ENCODE peak calls at places on chromosomes 11 and 22, in six cellular contexts. R is A549, T is K562, O is H1, M is GM12878, A is HepG2. Q is an unnamed sample.
A peak's percentile ranks its signal among the peaks of the same experiment; 100 is the strongest.

GRCh38 chr11:72287293-72287692 is 43.3 kb upstream of the PHOX2A start:
- DNase-seq in R (no peak), T (no peak), O (peak; percentile 14), M (no peak), A (no peak), Q (no peak)

GRCh38 chr11:117663826-117664225 is 133.2 kb downstream of the DSCAML1 start:
- DNase-seq in R (no peak), T (no peak), O (no peak), M (no peak), A (no peak), Q (no peak)

GRCh38 chr11:34317038-34317360 is 40.8 kb downstream of the ABTB2 start:
- DNase-seq in R (no peak), T (no peak), O (no peak), M (no peak), A (peak; percentile 50), Q (no peak)

GRCh38 chr11:96314326-96315050 is 28.5 kb downstream of the MAML2 start:
- DNase-seq in R (no peak), T (no peak), O (no peak), M (no peak), A (no peak), Q (peak; percentile 72)

GRCh38 chr11:62149986-62150886 is 26.4 kb downstream of the INCENP start:
- DNase-seq in R (no peak), T (no peak), O (no peak), M (no peak), A (no peak), Q (no peak)

GRCh38 chr11:26583550-26583949 is 11.5 kb upstream of the MUC15 start:
- DNase-seq in R (no peak), T (no peak), O (no peak), M (no peak), A (no peak), Q (no peak)

GRCh38 chr11:76030286-76030685 is 176.0 kb downstream of the WNT11 start:
- DNase-seq in R (peak; percentile 28), T (no peak), O (no peak), M (no peak), A (peak; percentile 54), Q (peak; percentile 70)

GRCh38 chr22:23075525-23076216 is 5.4 kb downstream of the GNAZ start:
- DNase-seq in R (no peak), T (no peak), O (no peak), M (no peak), A (peak; percentile 99), Q (no peak)

GRCh38 chr11:32630844-32631243 is 47.2 kb downstream of the EIF3M start:
- DNase-seq in R (no peak), T (no peak), O (no peak), M (no peak), A (no peak), Q (no peak)

GRCh38 chr11:109849946-109850345 is 243.2 kb upstream of the ZC3H12C start:
- DNase-seq in R (no peak), T (no peak), O (no peak), M (no peak), A (no peak), Q (no peak)

GRCh38 chr22:41687901-41688364 is 734 bp downstream of the SNU13 start:
- DNase-seq in R (no peak), T (peak; percentile 44), O (no peak), M (no peak), A (no peak), Q (peak; percentile 22)

GRCh38 chr11:72216638-72217037 is at the start of gene FOLR2:
- DNase-seq in R (no peak), T (no peak), O (peak; percentile 20), M (no peak), A (no peak), Q (no peak)

GRCh38 chr11:122363306-122363705 is 247.3 kb upstream of the BLID start:
- DNase-seq in R (no peak), T (no peak), O (no peak), M (no peak), A (no peak), Q (no peak)

GRCh38 chr11:17743808-17744119 is 9.2 kb downstream of the KCNC1 start:
- DNase-seq in R (no peak), T (no peak), O (no peak), M (no peak), A (no peak), Q (peak; percentile 85)

GRCh38 chr22:25076281-25076680 is 123.4 kb upstream of the CRYBB3 start:
- DNase-seq in R (no peak), T (no peak), O (no peak), M (no peak), A (no peak), Q (no peak)

GRCh38 chr11:112961751-112962747 is 829 bp downstream of the NCAM1 start:
- DNase-seq in R (no peak), T (no peak), O (peak; percentile 57), M (no peak), A (no peak), Q (no peak)

GRCh38 chr11:1117970-1118369 is 39.8 kb upstream of the MUC5AC start:
- DNase-seq in R (no peak), T (no peak), O (no peak), M (no peak), A (no peak), Q (no peak)

GRCh38 chr11:69385832-69386415 is 92.0 kb downstream of the MYEOV start:
- DNase-seq in R (no peak), T (no peak), O (no peak), M (no peak), A (no peak), Q (no peak)

DNA sequence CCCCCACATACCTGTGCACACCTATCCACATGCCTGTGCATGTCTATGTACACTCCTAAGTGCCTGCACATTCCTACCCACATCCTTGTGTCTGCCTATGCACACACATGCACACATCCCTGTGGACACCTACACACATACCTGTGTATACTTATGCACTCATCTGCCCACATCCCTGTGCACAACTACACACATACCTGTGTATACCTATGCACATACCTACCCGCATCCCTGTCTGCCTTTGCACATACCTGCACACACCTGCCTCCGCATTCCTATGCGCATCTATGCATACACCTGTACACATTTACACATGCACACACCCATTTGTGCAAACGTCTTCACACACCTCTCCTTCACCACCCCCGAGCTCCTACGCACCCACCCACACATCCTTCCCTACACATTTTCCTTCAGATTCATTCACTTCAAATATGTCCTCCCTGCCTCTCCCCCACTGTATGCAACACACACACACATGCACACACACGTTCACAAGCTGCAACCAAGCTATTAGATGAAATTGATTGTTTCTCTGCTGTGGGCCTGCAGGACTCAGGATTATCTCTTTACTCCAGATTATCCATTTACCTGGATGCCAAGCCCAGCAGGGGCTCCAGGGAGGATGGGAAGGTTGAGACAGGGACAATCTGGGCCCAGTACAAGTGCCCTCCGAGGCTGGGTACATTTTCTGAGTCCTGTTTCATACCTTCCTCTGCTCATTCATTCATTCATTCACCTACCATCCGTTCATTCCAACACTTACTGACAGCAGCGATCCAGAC is 53.2 kb downstream of the TSPAN18 start:
- DNase-seq in R (no peak), T (no peak), O (no peak), M (no peak), A (no peak), Q (no peak)
- TF ChIP-seq USF2 in R (no peak), T (no peak), O (no peak), M (no peak), A (no peak), Q (no peak)

DNA sequence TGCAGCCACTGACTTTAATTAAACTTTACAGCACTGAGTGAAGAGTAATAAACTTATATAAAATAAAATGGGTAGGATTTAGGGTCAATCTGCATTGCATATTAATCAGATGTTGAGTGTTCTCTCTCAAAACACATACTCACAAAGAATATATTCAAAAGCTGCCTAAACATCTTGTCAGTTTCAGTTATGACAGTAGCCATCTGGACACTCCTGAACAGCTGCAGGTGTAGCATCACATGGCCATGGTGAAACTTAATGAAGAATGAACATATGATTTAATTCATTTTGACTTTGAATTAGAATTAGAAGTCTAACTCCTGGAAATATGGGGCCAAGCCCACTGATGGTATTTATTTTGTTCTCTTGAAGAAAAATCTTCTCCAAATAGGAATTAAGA is 684.3 kb upstream of the RAG2 start:
- DNase-seq in R (no peak), T (no peak), O (no peak), M (no peak), A (no peak), Q (no peak)
- TF ChIP-seq POLR2A in R (no peak), T (no peak), O (no peak), M (no peak), A (no peak), Q (no peak)

GRCh38 chr22:49938565-49939136 is 20.2 kb downstream of the CRELD2 start:
- DNase-seq in R (no peak), T (no peak), O (no peak), M (no peak), A (no peak), Q (no peak)

GRCh38 chr22:49936018-49936972 is 17.9 kb downstream of the CRELD2 start:
- DNase-seq in R (no peak), T (peak; percentile 79), O (peak; percentile 79), M (peak; percentile 69), A (peak; percentile 93), Q (peak; percentile 86)

GRCh38 chr22:49935561-49935960 is 17.1 kb downstream of the CRELD2 start:
- DNase-seq in R (no peak), T (peak; percentile 59), O (no peak), M (no peak), A (no peak), Q (no peak)

GRCh38 chr22:49937758-49938564 is 19.5 kb downstream of the CRELD2 start:
- DNase-seq in R (no peak), T (no peak), O (no peak), M (no peak), A (peak; percentile 76), Q (no peak)

DNA sequence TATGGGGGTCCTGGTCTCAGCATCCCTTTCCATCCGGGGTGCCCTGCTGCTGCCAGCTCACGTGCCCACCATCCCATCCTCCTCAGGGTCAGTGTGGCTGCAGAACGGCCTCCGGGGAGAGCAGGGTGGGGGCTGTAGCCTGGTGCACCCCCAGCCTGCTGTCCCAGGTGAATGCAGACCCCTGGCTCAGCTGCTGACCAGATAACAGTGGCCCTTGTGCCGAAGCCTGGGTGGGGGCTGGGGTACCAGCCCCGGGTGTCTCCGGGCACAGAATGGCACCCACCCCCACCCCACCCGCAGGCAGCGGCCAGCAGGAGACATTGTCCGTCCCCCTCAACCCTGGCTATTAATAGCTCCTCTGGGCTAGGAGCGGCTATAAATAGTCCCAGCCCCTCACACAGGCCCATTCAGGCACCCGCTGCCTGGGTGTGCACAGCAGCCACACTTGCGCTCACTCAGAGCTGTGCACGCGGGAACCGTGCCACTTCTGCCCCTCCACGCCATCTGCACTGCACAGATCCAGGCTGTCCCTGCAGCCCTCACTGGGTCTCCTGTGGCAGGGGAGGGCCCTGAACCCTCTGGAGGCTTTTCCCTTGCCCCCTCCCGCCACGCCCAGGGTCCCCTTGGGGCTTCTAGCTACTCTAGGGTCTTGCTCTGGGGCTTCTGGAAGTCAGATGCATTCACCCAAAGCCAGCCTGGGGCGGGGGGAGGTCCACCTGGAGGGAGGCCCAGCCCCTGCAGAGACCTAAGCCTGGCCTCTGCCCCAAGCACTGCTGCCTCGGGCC is 18.7 kb downstream of the CRELD2 start:
- DNase-seq in R (no peak), T (no peak), O (no peak), M (no peak), A (no peak), Q (no peak)
- TF ChIP-seq USF2 in R (no peak), T (no peak), O (no peak), M (no peak), A (no peak), Q (no peak)

DNA sequence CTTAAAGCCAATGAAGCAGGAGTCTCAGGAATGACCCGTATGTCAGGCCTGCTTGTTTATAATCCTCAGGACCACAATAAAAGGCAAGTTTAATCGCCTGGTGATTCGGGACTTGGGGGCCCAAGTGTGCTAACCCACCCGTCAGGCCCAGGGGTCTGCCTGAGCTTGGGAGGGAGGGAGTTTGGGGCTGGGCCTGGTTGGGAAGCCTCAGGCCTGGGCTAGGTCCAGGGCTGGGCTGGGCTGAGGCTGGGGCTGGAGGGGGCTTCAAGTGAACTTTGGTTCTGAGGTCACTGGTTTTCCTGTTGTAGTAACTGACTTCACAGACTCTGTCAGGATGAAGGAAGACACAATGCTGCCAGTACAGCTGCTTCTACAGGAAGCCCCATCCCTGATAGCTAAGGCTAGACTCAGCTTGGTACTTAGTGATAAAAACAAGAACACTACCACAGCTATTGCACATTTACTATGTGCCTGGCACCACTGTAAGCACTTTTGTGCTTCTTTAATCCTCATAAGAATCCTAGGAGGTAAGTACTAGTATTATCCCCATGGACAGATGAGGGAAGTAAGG is 179.4 kb upstream of the ZBED5 start:
- DNase-seq in R (no peak), T (no peak), O (no peak), M (no peak), A (no peak), Q (no peak)
- TF ChIP-seq POLR2A in R (no peak), T (no peak), O (no peak), M (no peak), A (no peak), Q (no peak)